ENCODE peak calls at places on chromosomes 12 and 14, in six cellular contexts. P is HCT116, L is adipocyte, M is fibroblast of lung, A is GM23248, B is neural progenitor cell. K is an unnamed sample.
A peak's percentile ranks its signal among the peaks of the same experiment; 100 is the strongest.

GRCh38 chr14:22558221-22558913 is 30.7 kb downstream of the DAD1 start:
- DNase-seq in P (no peak), L (no peak), M (no peak), A (no peak), B (peak; percentile 35), K (no peak)

GRCh38 chr14:58747181-58747580 is 109.4 kb downstream of the DACT1 start:
- DNase-seq in P (no peak), L (peak; percentile 92), M (peak; percentile 98), A (peak; percentile 85), B (no peak), K (no peak)

GRCh38 chr14:71094722-71095121 is 187.5 kb downstream of the PCNX1 start:
- DNase-seq in P (no peak), L (no peak), M (no peak), A (no peak), B (no peak), K (no peak)

GRCh38 chr12:12387521-12387920 is 30.6 kb downstream of the BORCS5 start:
- DNase-seq in P (no peak), L (peak; percentile 44), M (peak; percentile 75), A (peak; percentile 88), B (no peak), K (no peak)

GRCh38 chr14:103561381-103562134 is 899 bp downstream of the BAG5 start:
- DNase-seq in P (no peak), L (peak; percentile 81), M (peak; percentile 55), A (peak; percentile 86), B (peak; percentile 71), K (peak; percentile 74)

GRCh38 chr14:55071870-55072640 is 20.6 kb downstream of the MAPK1IP1L start:
- DNase-seq in P (no peak), L (peak; percentile 74), M (peak; percentile 67), A (peak; percentile 98), B (no peak), K (no peak)

GRCh38 chr12:27869567-27869966 is 89.5 kb upstream of the MANSC4 start:
- DNase-seq in P (no peak), L (no peak), M (no peak), A (peak; percentile 43), B (no peak), K (no peak)

GRCh38 chr12:124347805-124348658 is 53.1 kb downstream of the RFLNA start:
- DNase-seq in P (no peak), L (peak; percentile 25), M (no peak), A (peak; percentile 26), B (peak; percentile 24), K (peak; percentile 79)

GRCh38 chr12:94941440-94941862 is 62.0 kb downstream of the NDUFA12 start:
- DNase-seq in P (no peak), L (peak; percentile 89), M (peak; percentile 82), A (peak; percentile 98), B (peak; percentile 11), K (peak; percentile 33)

GRCh38 chr12:94938583-94938982 is 64.9 kb downstream of the NDUFA12 start:
- DNase-seq in P (no peak), L (no peak), M (no peak), A (no peak), B (no peak), K (no peak)

GRCh38 chr12:94942663-94943062 is 60.8 kb downstream of the NDUFA12 start:
- DNase-seq in P (no peak), L (no peak), M (no peak), A (no peak), B (no peak), K (no peak)

GRCh38 chr12:94940771-94941170 is 62.7 kb downstream of the NDUFA12 start:
- DNase-seq in P (no peak), L (no peak), M (no peak), A (no peak), B (no peak), K (no peak)
- H3K9ac ChIP-seq in P (no peak overlapping the region), L (no peak overlapping the region), M (no peak overlapping the region), A (peak overlapping the region; percentile 20), B (no peak overlapping the region), K (no peak overlapping the region)

GRCh38 chr12:121957831-121958515 is 39.6 kb downstream of the CFAP251 start:
- DNase-seq in P (no peak), L (no peak), M (no peak), A (no peak), B (no peak), K (no peak)
- H3K9ac ChIP-seq in P (no peak overlapping the region), L (no peak overlapping the region), M (no peak overlapping the region), A (no peak overlapping the region), B (no peak overlapping the region), K (no peak overlapping the region)

GRCh38 chr12:49068879-49069506 is 786 bp downstream of the RHEBL1 start:
- DNase-seq in P (no peak), L (no peak), M (no peak), A (no peak), B (no peak), K (no peak)
- H3K9ac ChIP-seq in P (peak overlapping the region; percentile 65), L (peak overlapping the region; percentile 84), M (no peak overlapping the region), A (peak overlapping the region; percentile 81), B (no peak overlapping the region), K (peak overlapping the region; percentile 79)

GRCh38 chr12:89827592-89827991 is 119.0 kb upstream of the ATP2B1 start:
- DNase-seq in P (no peak), L (no peak), M (no peak), A (no peak), B (peak; percentile 61), K (no peak)
- H3K9ac ChIP-seq in P (no peak overlapping the region), L (no peak overlapping the region), M (no peak overlapping the region), A (no peak overlapping the region), B (no peak overlapping the region), K (no peak overlapping the region)

DNA sequence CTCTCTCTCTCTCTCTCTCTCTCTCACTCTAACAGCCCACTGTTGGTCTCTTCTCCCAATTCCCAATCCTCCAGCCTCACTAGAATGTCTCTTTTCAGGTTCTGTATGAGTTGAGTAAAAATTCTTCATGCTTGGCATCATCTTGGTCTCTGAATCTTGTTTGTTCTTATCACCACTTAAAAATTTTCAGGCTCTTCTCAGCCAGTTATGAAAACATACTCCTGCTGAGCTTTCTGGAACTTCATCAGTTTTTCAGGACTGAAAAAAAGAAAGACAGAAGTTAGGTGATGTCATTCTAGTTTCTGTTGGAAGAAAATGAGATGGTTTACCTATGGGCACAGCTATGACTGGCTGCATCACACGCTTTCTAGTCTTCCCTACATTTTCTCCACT is 11.5 kb upstream of the IL22 start:
- DNase-seq in P (no peak), L (peak; percentile 63), M (peak; percentile 53), A (peak; percentile 82), B (no peak), K (no peak)
- H3K9ac ChIP-seq in P (no peak overlapping the region), L (no peak overlapping the region), M (no peak overlapping the region), A (no peak overlapping the region), B (no peak overlapping the region), K (no peak overlapping the region)

GRCh38 chr12:107320929-107321618 is 227.7 kb upstream of the CRY1 start:
- DNase-seq in P (no peak), L (peak; percentile 47), M (no peak), A (peak; percentile 47), B (peak; percentile 68), K (peak; percentile 57)
- H3K9ac ChIP-seq in P (peak overlapping the region; percentile 65), L (no peak overlapping the region), M (no peak overlapping the region), A (no peak overlapping the region), B (no peak overlapping the region), K (no peak overlapping the region)

GRCh38 chr14:23910876-23911210 is 42.7 kb upstream of the DHRS4 start:
- DNase-seq in P (no peak), L (no peak), M (no peak), A (no peak), B (no peak), K (no peak)

GRCh38 chr14:23916038-23916437 is 37.5 kb upstream of the DHRS4 start:
- DNase-seq in P (no peak), L (peak; percentile 34), M (no peak), A (peak; percentile 43), B (no peak), K (no peak)

GRCh38 chr14:23915559-23915958 is 38.0 kb upstream of the DHRS4 start:
- DNase-seq in P (no peak), L (no peak), M (no peak), A (no peak), B (no peak), K (no peak)

DNA sequence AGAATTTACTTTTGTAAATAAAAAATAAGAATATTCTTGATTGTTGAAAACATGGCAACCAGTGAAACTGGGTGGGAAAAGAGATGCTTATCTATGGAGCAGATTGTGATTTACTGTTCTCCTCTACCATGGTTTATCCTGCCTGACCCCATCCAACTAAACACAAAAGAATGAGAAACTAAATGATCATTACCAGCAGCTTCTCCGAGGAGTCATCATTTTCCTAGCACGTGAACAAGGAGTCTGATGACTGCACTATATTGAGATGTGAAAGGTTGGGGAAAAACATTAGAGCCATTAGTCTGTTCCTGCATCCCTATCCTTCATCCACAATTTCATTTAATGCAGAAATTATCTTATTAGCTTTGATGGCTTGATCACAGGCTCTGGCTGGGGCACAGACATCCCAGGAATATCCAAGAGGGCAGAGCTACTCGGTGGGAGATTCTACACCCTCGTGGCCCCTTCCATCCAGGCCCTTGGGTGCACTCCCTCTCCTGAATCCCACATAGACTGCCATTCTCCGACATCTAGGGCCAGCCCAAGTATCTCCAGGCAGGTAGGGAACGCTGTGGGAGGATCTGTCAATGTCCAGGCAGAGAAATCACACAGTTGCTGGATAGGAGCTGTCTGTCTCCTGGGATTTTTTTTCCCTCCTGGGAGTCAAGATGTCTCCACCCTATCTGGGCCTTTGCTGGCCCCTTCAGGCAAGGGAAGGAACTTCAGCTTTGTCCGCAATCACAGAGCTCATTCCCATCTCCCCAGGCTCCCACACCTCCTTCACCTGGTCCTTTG is 43.3 kb upstream of the DHRS4 start:
- DNase-seq in P (peak; percentile 38), L (peak; percentile 75), M (peak; percentile 53), A (peak; percentile 78), B (peak; percentile 69), K (peak; percentile 73)
- H3K9ac ChIP-seq in P (no peak overlapping the region), L (no peak overlapping the region), M (no peak overlapping the region), A (no peak overlapping the region), B (no peak overlapping the region), K (no peak overlapping the region)